ENCODE peak calls at places on chromosome 22, in ten cellular contexts. One of them, this sample, is unnamed.

GRCh38 chr22:46673205-46673604 is 53.0 kb downstream of the GRAMD4 start:
- DNase-seq in progenitor cell of endocrine pancreas: no peak
- DNase-seq in pancreas: no peak
- DNase-seq in PC-3: no peak
- DNase-seq in body of pancreas: no peak
- DNase-seq in colonic mucosa: no peak
- DNase-seq in thoracic aorta: no peak
- DNase-seq in astrocyte of the cerebellum: no peak
- DNase-seq in H1: no peak
- DNase-seq in fibroblast of pulmonary artery: no peak
- DNase-seq in this sample: no peak

GRCh38 chr22:24189249-24190158 is 8.2 kb downstream of the SUSD2 start:
- DNase-seq in progenitor cell of endocrine pancreas: peak
- DNase-seq in pancreas: peak
- DNase-seq in PC-3: peak
- DNase-seq in body of pancreas: peak
- DNase-seq in colonic mucosa: peak
- DNase-seq in thoracic aorta: no peak
- DNase-seq in astrocyte of the cerebellum: no peak
- DNase-seq in H1: peak
- DNase-seq in fibroblast of pulmonary artery: peak
- DNase-seq in this sample: peak

GRCh38 chr22:24379536-24379935 is 47.9 kb upstream of the ADORA2A start:
- DNase-seq in progenitor cell of endocrine pancreas: no peak
- DNase-seq in pancreas: no peak
- DNase-seq in PC-3: peak
- DNase-seq in body of pancreas: no peak
- DNase-seq in colonic mucosa: no peak
- DNase-seq in thoracic aorta: no peak
- DNase-seq in astrocyte of the cerebellum: no peak
- DNase-seq in H1: no peak
- DNase-seq in fibroblast of pulmonary artery: no peak
- DNase-seq in this sample: no peak

GRCh38 chr22:41498322-41498721 is 29.4 kb downstream of the ACO2 start:
- DNase-seq in progenitor cell of endocrine pancreas: no peak
- DNase-seq in pancreas: no peak
- DNase-seq in PC-3: no peak
- DNase-seq in body of pancreas: no peak
- DNase-seq in colonic mucosa: no peak
- DNase-seq in thoracic aorta: no peak
- DNase-seq in astrocyte of the cerebellum: no peak
- DNase-seq in H1: no peak
- DNase-seq in fibroblast of pulmonary artery: no peak
- DNase-seq in this sample: no peak

GRCh38 chr22:36308880-36309279 is 55.9 kb downstream of the APOL1 start:
- DNase-seq in progenitor cell of endocrine pancreas: no peak
- DNase-seq in pancreas: no peak
- DNase-seq in PC-3: no peak
- DNase-seq in body of pancreas: no peak
- DNase-seq in colonic mucosa: no peak
- DNase-seq in thoracic aorta: no peak
- DNase-seq in astrocyte of the cerebellum: no peak
- DNase-seq in H1: no peak
- DNase-seq in fibroblast of pulmonary artery: no peak
- DNase-seq in this sample: no peak

GRCh38 chr22:22662095-22662494 is 17.7 kb downstream of the GGTLC2 start:
- DNase-seq in progenitor cell of endocrine pancreas: no peak
- DNase-seq in pancreas: no peak
- DNase-seq in PC-3: no peak
- DNase-seq in body of pancreas: no peak
- DNase-seq in colonic mucosa: no peak
- DNase-seq in thoracic aorta: no peak
- DNase-seq in astrocyte of the cerebellum: no peak
- DNase-seq in H1: no peak
- DNase-seq in fibroblast of pulmonary artery: no peak
- DNase-seq in this sample: no peak

GRCh38 chr22:21632237-21632895 is at the start of gene CCDC116:
- DNase-seq in progenitor cell of endocrine pancreas: no peak
- DNase-seq in pancreas: no peak
- DNase-seq in PC-3: no peak
- DNase-seq in body of pancreas: no peak
- DNase-seq in colonic mucosa: no peak
- DNase-seq in thoracic aorta: no peak
- DNase-seq in astrocyte of the cerebellum: no peak
- DNase-seq in H1: no peak
- DNase-seq in fibroblast of pulmonary artery: no peak
- DNase-seq in this sample: peak

GRCh38 chr22:48331266-48331665 is 1496.4 kb downstream of the BRD1 start:
- DNase-seq in progenitor cell of endocrine pancreas: no peak
- DNase-seq in pancreas: no peak
- DNase-seq in PC-3: no peak
- DNase-seq in body of pancreas: no peak
- DNase-seq in colonic mucosa: no peak
- DNase-seq in thoracic aorta: no peak
- DNase-seq in astrocyte of the cerebellum: no peak
- DNase-seq in H1: no peak
- DNase-seq in fibroblast of pulmonary artery: no peak
- DNase-seq in this sample: no peak

GRCh38 chr22:26428515-26429457 is at the start of gene ASPHD2:
- DNase-seq in progenitor cell of endocrine pancreas: peak
- DNase-seq in pancreas: peak
- DNase-seq in PC-3: peak
- DNase-seq in body of pancreas: peak
- DNase-seq in colonic mucosa: peak
- DNase-seq in thoracic aorta: no peak
- DNase-seq in astrocyte of the cerebellum: peak
- DNase-seq in H1: peak
- DNase-seq in fibroblast of pulmonary artery: peak
- DNase-seq in this sample: peak

GRCh38 chr22:40679249-40679963 is at the start of gene MCHR1:
- DNase-seq in progenitor cell of endocrine pancreas: no peak
- DNase-seq in pancreas: no peak
- DNase-seq in PC-3: no peak
- DNase-seq in body of pancreas: no peak
- DNase-seq in colonic mucosa: no peak
- DNase-seq in thoracic aorta: no peak
- DNase-seq in astrocyte of the cerebellum: no peak
- DNase-seq in H1: no peak
- DNase-seq in fibroblast of pulmonary artery: no peak
- DNase-seq in this sample: no peak

GRCh38 chr22:50674606-50675552 is 2.3 kb downstream of the SHANK3 start:
- DNase-seq in progenitor cell of endocrine pancreas: peak
- DNase-seq in pancreas: peak
- DNase-seq in PC-3: peak
- DNase-seq in body of pancreas: peak
- DNase-seq in colonic mucosa: peak
- DNase-seq in thoracic aorta: no peak
- DNase-seq in astrocyte of the cerebellum: no peak
- DNase-seq in H1: peak
- DNase-seq in fibroblast of pulmonary artery: no peak
- DNase-seq in this sample: no peak
- TF ChIP-seq CTCF in progenitor cell of endocrine pancreas: no peak
- TF ChIP-seq CTCF in pancreas: no peak
- TF ChIP-seq CTCF in PC-3: no peak
- TF ChIP-seq CTCF in body of pancreas: no peak
- TF ChIP-seq CTCF in colonic mucosa: no peak
- TF ChIP-seq CTCF in thoracic aorta: no peak
- TF ChIP-seq CTCF in astrocyte of the cerebellum: no peak
- TF ChIP-seq CTCF in H1: no peak
- TF ChIP-seq CTCF in fibroblast of pulmonary artery: no peak
- TF ChIP-seq CTCF in this sample: no peak

DNA sequence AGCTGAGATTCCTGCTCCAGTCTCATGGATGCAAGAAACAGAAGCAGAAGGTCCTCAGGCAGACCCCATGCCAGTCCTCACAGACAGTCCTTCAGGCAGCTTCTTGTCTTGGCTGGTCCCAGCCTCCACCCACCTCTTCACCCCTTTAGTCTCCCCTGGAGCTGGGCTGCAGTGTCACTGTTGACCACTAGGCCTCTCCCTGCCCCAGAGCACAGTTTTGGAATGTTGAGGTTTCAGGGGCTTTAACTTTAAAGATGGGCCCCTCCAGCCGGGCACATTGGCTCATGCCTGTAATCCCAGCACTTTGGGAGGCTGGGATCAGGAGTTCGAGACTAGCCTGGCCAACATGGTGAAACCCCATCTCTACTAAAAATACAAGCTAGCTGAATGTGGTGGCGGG is 39.5 kb upstream of the GCAT start:
- DNase-seq in progenitor cell of endocrine pancreas: no peak
- DNase-seq in pancreas: no peak
- DNase-seq in PC-3: no peak
- DNase-seq in body of pancreas: no peak
- DNase-seq in colonic mucosa: no peak
- DNase-seq in thoracic aorta: no peak
- DNase-seq in astrocyte of the cerebellum: no peak
- DNase-seq in H1: no peak
- DNase-seq in fibroblast of pulmonary artery: no peak
- DNase-seq in this sample: no peak
- TF ChIP-seq CTCF in progenitor cell of endocrine pancreas: peak
- TF ChIP-seq CTCF in pancreas: no peak
- TF ChIP-seq CTCF in PC-3: peak
- TF ChIP-seq CTCF in body of pancreas: peak
- TF ChIP-seq CTCF in colonic mucosa: no peak
- TF ChIP-seq CTCF in thoracic aorta: no peak
- TF ChIP-seq CTCF in astrocyte of the cerebellum: peak
- TF ChIP-seq CTCF in H1: peak
- TF ChIP-seq CTCF in fibroblast of pulmonary artery: peak
- TF ChIP-seq CTCF in this sample: peak

GRCh38 chr22:45640941-45641621 is 30.6 kb upstream of the ATXN10 start:
- DNase-seq in progenitor cell of endocrine pancreas: no peak
- DNase-seq in pancreas: no peak
- DNase-seq in PC-3: no peak
- DNase-seq in body of pancreas: no peak
- DNase-seq in colonic mucosa: no peak
- DNase-seq in thoracic aorta: no peak
- DNase-seq in astrocyte of the cerebellum: no peak
- DNase-seq in H1: no peak
- DNase-seq in fibroblast of pulmonary artery: no peak
- DNase-seq in this sample: no peak

GRCh38 chr22:45638197-45638596 is 33.4 kb upstream of the ATXN10 start:
- DNase-seq in progenitor cell of endocrine pancreas: no peak
- DNase-seq in pancreas: no peak
- DNase-seq in PC-3: no peak
- DNase-seq in body of pancreas: no peak
- DNase-seq in colonic mucosa: no peak
- DNase-seq in thoracic aorta: no peak
- DNase-seq in astrocyte of the cerebellum: no peak
- DNase-seq in H1: no peak
- DNase-seq in fibroblast of pulmonary artery: no peak
- DNase-seq in this sample: no peak

GRCh38 chr22:45639747-45640102 is 31.9 kb upstream of the ATXN10 start:
- DNase-seq in progenitor cell of endocrine pancreas: no peak
- DNase-seq in pancreas: no peak
- DNase-seq in PC-3: no peak
- DNase-seq in body of pancreas: no peak
- DNase-seq in colonic mucosa: no peak
- DNase-seq in thoracic aorta: no peak
- DNase-seq in astrocyte of the cerebellum: no peak
- DNase-seq in H1: no peak
- DNase-seq in fibroblast of pulmonary artery: no peak
- DNase-seq in this sample: no peak

GRCh38 chr22:45640291-45640940 is 31.2 kb upstream of the ATXN10 start:
- DNase-seq in progenitor cell of endocrine pancreas: no peak
- DNase-seq in pancreas: no peak
- DNase-seq in PC-3: no peak
- DNase-seq in body of pancreas: no peak
- DNase-seq in colonic mucosa: no peak
- DNase-seq in thoracic aorta: no peak
- DNase-seq in astrocyte of the cerebellum: no peak
- DNase-seq in H1: no peak
- DNase-seq in fibroblast of pulmonary artery: no peak
- DNase-seq in this sample: no peak

DNA sequence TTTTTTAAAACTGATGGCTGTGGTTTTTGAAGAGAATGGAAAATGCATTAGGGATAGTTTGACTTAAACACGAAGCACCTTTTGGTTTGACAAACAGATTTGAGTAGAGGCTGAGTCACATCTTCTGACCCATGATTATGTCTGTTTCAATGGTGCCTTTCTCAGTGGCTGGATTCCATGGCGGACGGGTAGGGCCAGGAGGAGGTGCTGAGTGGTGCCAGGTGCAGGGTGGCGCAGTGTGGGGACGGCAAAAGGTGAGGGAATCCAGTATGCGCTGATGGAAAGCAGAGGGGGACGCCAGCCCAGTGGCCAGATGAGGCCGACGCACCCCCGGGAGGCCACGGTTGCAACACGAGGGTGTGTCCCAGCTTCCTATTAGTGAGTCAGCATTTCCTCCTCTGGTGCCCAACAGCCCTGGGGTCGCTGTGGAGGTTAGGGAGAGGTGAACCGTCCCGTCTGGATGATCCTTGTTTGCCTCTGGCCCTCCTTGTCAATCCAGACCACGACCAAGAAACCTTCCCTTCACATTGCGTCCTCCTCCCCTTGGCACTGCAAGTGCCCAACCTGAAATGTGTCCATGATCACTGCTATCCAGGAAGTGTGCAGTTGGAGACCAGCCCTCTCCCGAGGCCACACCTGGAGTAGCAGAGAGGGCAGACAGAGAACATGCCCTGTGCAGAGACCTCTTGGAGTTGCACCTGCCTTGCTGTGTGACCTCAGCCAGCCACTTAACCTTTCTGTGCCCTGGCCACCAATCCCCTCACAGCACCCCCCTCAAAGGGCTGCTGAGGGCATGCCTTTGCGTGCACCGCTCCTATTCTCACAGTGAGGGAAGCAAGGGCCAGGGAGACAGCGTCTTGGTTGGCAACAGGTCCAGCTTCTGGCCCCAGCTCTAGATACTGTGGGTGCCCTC is 32.5 kb upstream of the ATXN10 start:
- DNase-seq in progenitor cell of endocrine pancreas: no peak
- DNase-seq in pancreas: no peak
- DNase-seq in PC-3: peak
- DNase-seq in body of pancreas: peak
- DNase-seq in colonic mucosa: peak
- DNase-seq in thoracic aorta: no peak
- DNase-seq in astrocyte of the cerebellum: no peak
- DNase-seq in H1: no peak
- DNase-seq in fibroblast of pulmonary artery: peak
- DNase-seq in this sample: peak
- TF ChIP-seq CTCF in progenitor cell of endocrine pancreas: no peak
- TF ChIP-seq CTCF in pancreas: no peak
- TF ChIP-seq CTCF in PC-3: no peak
- TF ChIP-seq CTCF in body of pancreas: no peak
- TF ChIP-seq CTCF in colonic mucosa: no peak
- TF ChIP-seq CTCF in thoracic aorta: no peak
- TF ChIP-seq CTCF in astrocyte of the cerebellum: no peak
- TF ChIP-seq CTCF in H1: no peak
- TF ChIP-seq CTCF in fibroblast of pulmonary artery: no peak
- TF ChIP-seq CTCF in this sample: no peak

GRCh38 chr22:38718414-38718813 is 12.7 kb downstream of the GTPBP1 start:
- DNase-seq in progenitor cell of endocrine pancreas: no peak
- DNase-seq in pancreas: peak
- DNase-seq in PC-3: peak
- DNase-seq in body of pancreas: peak
- DNase-seq in colonic mucosa: peak
- DNase-seq in thoracic aorta: peak
- DNase-seq in astrocyte of the cerebellum: no peak
- DNase-seq in H1: no peak
- DNase-seq in fibroblast of pulmonary artery: peak
- DNase-seq in this sample: peak
- TF ChIP-seq CTCF in progenitor cell of endocrine pancreas: peak
- TF ChIP-seq CTCF in pancreas: peak
- TF ChIP-seq CTCF in PC-3: peak
- TF ChIP-seq CTCF in body of pancreas: peak
- TF ChIP-seq CTCF in colonic mucosa: peak
- TF ChIP-seq CTCF in thoracic aorta: peak
- TF ChIP-seq CTCF in astrocyte of the cerebellum: peak
- TF ChIP-seq CTCF in H1: peak
- TF ChIP-seq CTCF in fibroblast of pulmonary artery: peak
- TF ChIP-seq CTCF in this sample: peak